ENCODE peak calls at places on chromosome 6, in six cellular contexts. One of them, this sample, is unnamed.

GRCh38 chr6:3542032-3542640 is 85.3 kb upstream of the SLC22A23 start:
- DNase-seq in activated gamma-delta T cell: no peak
- DNase-seq in epithelial cell of esophagus: peak; percentile 26
- DNase-seq in glutamatergic neuron: no peak
- DNase-seq in effector memory CD4-positive, alpha-beta T cell: no peak
- DNase-seq in central memory CD4-positive, alpha-beta T cell: no peak
- DNase-seq in this sample: no peak

GRCh38 chr6:142830807-142831206 is 114.2 kb downstream of the HIVEP2 start:
- DNase-seq in activated gamma-delta T cell: no peak
- DNase-seq in epithelial cell of esophagus: no peak
- DNase-seq in glutamatergic neuron: no peak
- DNase-seq in effector memory CD4-positive, alpha-beta T cell: no peak
- DNase-seq in central memory CD4-positive, alpha-beta T cell: no peak
- DNase-seq in this sample: no peak

GRCh38 chr6:124924333-124924759 is 37.9 kb upstream of the RNF217 start:
- DNase-seq in activated gamma-delta T cell: no peak
- DNase-seq in epithelial cell of esophagus: no peak
- DNase-seq in glutamatergic neuron: no peak
- DNase-seq in effector memory CD4-positive, alpha-beta T cell: no peak
- DNase-seq in central memory CD4-positive, alpha-beta T cell: no peak
- DNase-seq in this sample: peak; percentile 20

GRCh38 chr6:45942953-45943352 is 72.7 kb downstream of the CLIC5 start:
- DNase-seq in activated gamma-delta T cell: no peak
- DNase-seq in epithelial cell of esophagus: no peak
- DNase-seq in glutamatergic neuron: no peak
- DNase-seq in effector memory CD4-positive, alpha-beta T cell: no peak
- DNase-seq in central memory CD4-positive, alpha-beta T cell: no peak
- DNase-seq in this sample: no peak

GRCh38 chr6:43355862-43356590 is 13.4 kb downstream of the ZNF318 start:
- DNase-seq in activated gamma-delta T cell: no peak
- DNase-seq in epithelial cell of esophagus: peak; percentile 25
- DNase-seq in glutamatergic neuron: no peak
- DNase-seq in effector memory CD4-positive, alpha-beta T cell: no peak
- DNase-seq in central memory CD4-positive, alpha-beta T cell: no peak
- DNase-seq in this sample: peak; percentile 16

GRCh38 chr6:20837189-20837588 is 302.9 kb downstream of the CDKAL1 start:
- DNase-seq in activated gamma-delta T cell: no peak
- DNase-seq in epithelial cell of esophagus: no peak
- DNase-seq in glutamatergic neuron: no peak
- DNase-seq in effector memory CD4-positive, alpha-beta T cell: no peak
- DNase-seq in central memory CD4-positive, alpha-beta T cell: peak; percentile 29
- DNase-seq in this sample: no peak

GRCh38 chr6:161021978-161022743 is 30.6 kb downstream of the MAP3K4 start:
- DNase-seq in activated gamma-delta T cell: no peak
- DNase-seq in epithelial cell of esophagus: no peak
- DNase-seq in glutamatergic neuron: no peak
- DNase-seq in effector memory CD4-positive, alpha-beta T cell: no peak
- DNase-seq in central memory CD4-positive, alpha-beta T cell: no peak
- DNase-seq in this sample: no peak

GRCh38 chr6:2677080-2677593 is 73.6 kb downstream of the MYLK4 start:
- DNase-seq in activated gamma-delta T cell: no peak
- DNase-seq in epithelial cell of esophagus: no peak
- DNase-seq in glutamatergic neuron: no peak
- DNase-seq in effector memory CD4-positive, alpha-beta T cell: no peak
- DNase-seq in central memory CD4-positive, alpha-beta T cell: no peak
- DNase-seq in this sample: no peak

GRCh38 chr6:111361648-111362047 is 121.4 kb downstream of the REV3L start:
- DNase-seq in activated gamma-delta T cell: no peak
- DNase-seq in epithelial cell of esophagus: peak; percentile 28
- DNase-seq in glutamatergic neuron: peak; percentile 48
- DNase-seq in effector memory CD4-positive, alpha-beta T cell: no peak
- DNase-seq in central memory CD4-positive, alpha-beta T cell: no peak
- DNase-seq in this sample: peak; percentile 74

GRCh38 chr6:116971959-116972358 is 94.9 kb downstream of the RFX6 start:
- DNase-seq in activated gamma-delta T cell: no peak
- DNase-seq in epithelial cell of esophagus: peak; percentile 73
- DNase-seq in glutamatergic neuron: no peak
- DNase-seq in effector memory CD4-positive, alpha-beta T cell: no peak
- DNase-seq in central memory CD4-positive, alpha-beta T cell: peak; percentile 0
- DNase-seq in this sample: peak; percentile 78

GRCh38 chr6:151060096-151060741 is 179.5 kb upstream of the AKAP12 start:
- DNase-seq in activated gamma-delta T cell: no peak
- DNase-seq in epithelial cell of esophagus: peak; percentile 96
- DNase-seq in glutamatergic neuron: no peak
- DNase-seq in effector memory CD4-positive, alpha-beta T cell: no peak
- DNase-seq in central memory CD4-positive, alpha-beta T cell: no peak
- DNase-seq in this sample: no peak

GRCh38 chr6:79570129-79570801 is 33.0 kb upstream of the LCA5 start:
- DNase-seq in activated gamma-delta T cell: no peak
- DNase-seq in epithelial cell of esophagus: peak; percentile 80
- DNase-seq in glutamatergic neuron: no peak
- DNase-seq in effector memory CD4-positive, alpha-beta T cell: no peak
- DNase-seq in central memory CD4-positive, alpha-beta T cell: no peak
- DNase-seq in this sample: peak; percentile 87

GRCh38 chr6:14226051-14226660 is 108.6 kb downstream of the CD83 start:
- DNase-seq in activated gamma-delta T cell: no peak
- DNase-seq in epithelial cell of esophagus: no peak
- DNase-seq in glutamatergic neuron: no peak
- DNase-seq in effector memory CD4-positive, alpha-beta T cell: no peak
- DNase-seq in central memory CD4-positive, alpha-beta T cell: no peak
- DNase-seq in this sample: no peak

GRCh38 chr6:138404666-138405337 is 779 bp downstream of the HEBP2 start:
- DNase-seq in activated gamma-delta T cell: no peak
- DNase-seq in epithelial cell of esophagus: peak; percentile 23
- DNase-seq in glutamatergic neuron: peak; percentile 26
- DNase-seq in effector memory CD4-positive, alpha-beta T cell: peak; percentile 21
- DNase-seq in central memory CD4-positive, alpha-beta T cell: peak; percentile 18
- DNase-seq in this sample: no peak

GRCh38 chr6:125432014-125432413 is 130.2 kb upstream of the HDDC2 start:
- DNase-seq in activated gamma-delta T cell: no peak
- DNase-seq in epithelial cell of esophagus: no peak
- DNase-seq in glutamatergic neuron: no peak
- DNase-seq in effector memory CD4-positive, alpha-beta T cell: no peak
- DNase-seq in central memory CD4-positive, alpha-beta T cell: no peak
- DNase-seq in this sample: no peak

GRCh38 chr6:111047244-111047643 is 40.1 kb upstream of the SLC16A10 start:
- DNase-seq in activated gamma-delta T cell: no peak
- DNase-seq in epithelial cell of esophagus: no peak
- DNase-seq in glutamatergic neuron: no peak
- DNase-seq in effector memory CD4-positive, alpha-beta T cell: no peak
- DNase-seq in central memory CD4-positive, alpha-beta T cell: no peak
- DNase-seq in this sample: no peak

GRCh38 chr6:131754715-131755567 is 44.1 kb upstream of the CTAGE9 start:
- DNase-seq in activated gamma-delta T cell: no peak
- DNase-seq in epithelial cell of esophagus: no peak
- DNase-seq in glutamatergic neuron: no peak
- DNase-seq in effector memory CD4-positive, alpha-beta T cell: no peak
- DNase-seq in central memory CD4-positive, alpha-beta T cell: no peak
- DNase-seq in this sample: no peak

This sample was measured in left kidney.